ENCODE peak calls at places on chromosomes 2 and 18, in nine cellular contexts. J is BJ, K is endothelial cell, L is HCT116, U is MCF 10A, Y is DND-41, Z is heart left ventricle, V is neural progenitor cell, E is heart right ventricle. I is an unnamed sample.

GRCh38 chr2:149431337-149431736 is 101.0 kb downstream of the LYPD6 start:
- DNase-seq in J (peak), K (no peak), L (no peak), U (no peak), Y (no peak), Z (no peak), V (no peak), E (no peak), I (no peak)

GRCh38 chr2:232523682-232524597 is 2.0 kb upstream of the CHRND start:
- DNase-seq in J (no peak), K (peak), L (no peak), U (no peak), Y (no peak), Z (no peak), V (peak), E (no peak), I (peak)

GRCh38 chr2:118822572-118822971 is 24.9 kb downstream of the EN1 start:
- DNase-seq in J (no peak), K (no peak), L (no peak), U (no peak), Y (no peak), Z (no peak), V (no peak), E (no peak), I (no peak)

GRCh38 chr2:216651370-216651881 is 18.2 kb downstream of the IGFBP2 start:
- DNase-seq in J (no peak), K (no peak), L (no peak), U (peak), Y (no peak), Z (no peak), V (no peak), E (no peak), I (no peak)

GRCh38 chr2:15400240-15400826 is 160.8 kb downstream of the NBAS start:
- DNase-seq in J (no peak), K (no peak), L (no peak), U (no peak), Y (no peak), Z (no peak), V (no peak), E (no peak), I (no peak)

GRCh38 chr2:59996830-59997229 is 556.6 kb downstream of the BCL11A start:
- DNase-seq in J (no peak), K (no peak), L (no peak), U (no peak), Y (peak), Z (no peak), V (no peak), E (no peak), I (no peak)

GRCh38 chr2:232854082-232854481 is 16.0 kb upstream of the SNORC start:
- DNase-seq in J (peak), K (no peak), L (peak), U (peak), Y (no peak), Z (no peak), V (no peak), E (no peak), I (no peak)

GRCh38 chr2:207093234-207093633 is 72.5 kb downstream of the KLF7 start:
- DNase-seq in J (no peak), K (no peak), L (no peak), U (no peak), Y (no peak), Z (no peak), V (no peak), E (no peak), I (no peak)

GRCh38 chr2:20365249-20365817 is 14.7 kb upstream of the PUM2 start:
- DNase-seq in J (no peak), K (no peak), L (no peak), U (peak), Y (no peak), Z (no peak), V (no peak), E (no peak), I (no peak)

GRCh38 chr2:221640686-221641085 is 68.6 kb upstream of the EPHA4 start:
- DNase-seq in J (no peak), K (no peak), L (no peak), U (no peak), Y (no peak), Z (no peak), V (no peak), E (no peak), I (no peak)

GRCh38 chr2:99471635-99472326 is 18.0 kb downstream of the REV1 start:
- DNase-seq in J (no peak), K (no peak), L (no peak), U (peak), Y (no peak), Z (no peak), V (no peak), E (no peak), I (no peak)

GRCh38 chr18:56298935-56299334 is 339.5 kb downstream of the TXNL1 start:
- DNase-seq in J (no peak), K (no peak), L (no peak), U (peak), Y (no peak), Z (no peak), V (no peak), E (no peak), I (no peak)

GRCh38 chr2:56803596-56803995 is 619.8 kb downstream of the CCDC85A start:
- DNase-seq in J (no peak), K (no peak), L (no peak), U (no peak), Y (no peak), Z (no peak), V (no peak), E (no peak), I (no peak)
- TF ChIP-seq CTCF in J (no peak), K (no peak), L (no peak), U (no peak), Y (no peak), Z (no peak), V (no peak), E (no peak), I (no peak)

GRCh38 chr18:66553824-66554223 is 50.1 kb downstream of the CDH19 start:
- DNase-seq in J (no peak), K (no peak), L (no peak), U (peak), Y (no peak), Z (no peak), V (no peak), E (no peak), I (no peak)

DNA sequence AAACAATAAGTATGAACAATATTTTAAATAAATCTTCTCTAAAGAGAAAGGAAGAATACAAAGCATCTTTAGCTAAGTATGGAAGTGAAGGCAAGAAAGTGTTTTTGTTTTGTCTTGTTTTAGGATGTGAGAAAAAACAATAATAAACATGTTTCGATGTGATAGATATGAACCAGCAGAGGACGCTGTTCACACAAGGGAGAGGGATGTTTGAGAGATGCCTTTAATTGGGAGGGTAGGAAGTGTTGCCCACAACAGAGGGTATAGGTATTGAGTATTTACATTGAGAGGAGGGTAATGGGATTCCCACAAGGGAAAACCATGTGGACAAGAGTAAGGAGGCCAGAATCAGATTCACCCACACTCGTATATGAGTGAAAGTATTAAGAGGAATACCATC is 55.1 kb downstream of the CDH19 start:
- DNase-seq in J (no peak), K (no peak), L (no peak), U (no peak), Y (no peak), Z (no peak), V (peak), E (no peak), I (no peak)
- TF ChIP-seq CTCF in J (no peak), K (peak), L (no peak), U (no peak), Y (no peak), Z (no peak), V (peak), E (no peak), I (no peak)

DNA sequence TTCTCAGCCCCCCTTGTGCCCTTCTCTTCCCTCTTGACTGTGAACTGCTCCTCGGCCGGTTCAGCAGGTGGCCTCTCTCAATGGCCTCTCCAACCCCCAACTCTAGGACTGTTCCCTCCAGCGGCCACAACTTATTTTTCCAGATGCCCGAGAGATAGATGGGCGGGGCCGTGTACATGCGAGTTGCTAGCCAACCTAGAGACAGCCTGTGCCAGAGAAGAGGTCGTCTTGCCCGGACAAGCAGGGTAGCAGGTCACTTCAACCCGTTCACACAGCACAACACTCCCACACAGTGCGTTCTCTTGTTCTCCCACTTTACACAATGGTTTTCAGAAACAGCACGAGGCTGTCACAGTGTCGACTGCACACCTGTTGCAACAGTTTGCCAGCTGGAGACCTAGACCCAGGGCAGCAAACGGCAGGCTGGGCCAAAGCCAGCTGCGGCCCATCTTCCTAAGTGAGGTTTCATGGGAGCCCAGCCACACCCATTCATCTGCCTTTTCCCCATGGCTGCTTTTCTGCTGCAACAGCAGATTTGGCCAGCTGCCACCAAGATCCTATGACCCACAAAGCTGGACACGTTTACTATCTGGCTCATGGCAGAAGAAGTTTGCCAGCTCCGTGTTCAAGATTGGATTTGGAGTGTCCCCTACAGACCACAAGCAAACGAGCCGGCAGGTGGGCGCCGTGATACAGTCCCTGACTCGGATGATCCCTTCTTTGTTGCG is 7.3 kb upstream of the PRLH start:
- DNase-seq in J (peak), K (no peak), L (no peak), U (peak), Y (no peak), Z (no peak), V (no peak), E (peak), I (peak)
- TF ChIP-seq CTCF in J (peak), K (no peak), L (no peak), U (no peak), Y (no peak), Z (no peak), V (no peak), E (no peak), I (no peak)

DNA sequence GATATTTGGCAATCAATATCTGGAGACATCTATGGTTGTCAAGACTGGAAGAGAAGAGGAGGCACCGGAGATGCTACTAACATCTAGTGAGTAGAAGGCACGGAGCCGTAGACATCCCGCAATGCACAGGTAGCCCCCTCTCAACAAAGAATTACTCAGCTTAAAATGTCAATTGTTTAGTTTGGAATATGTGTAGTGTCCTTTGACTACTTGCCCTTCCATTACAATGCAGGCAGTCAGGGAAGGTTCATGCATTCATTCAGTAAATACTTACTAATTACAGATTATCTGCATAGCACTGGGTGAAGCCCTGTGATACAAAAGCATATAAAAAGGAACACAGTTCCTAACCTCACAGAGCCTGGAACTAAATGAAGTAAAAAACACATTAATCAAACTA is 294.0 kb downstream of the RIT2 start:
- DNase-seq in J (no peak), K (no peak), L (no peak), U (no peak), Y (no peak), Z (no peak), V (no peak), E (no peak), I (no peak)
- TF ChIP-seq CTCF in J (no peak), K (no peak), L (no peak), U (no peak), Y (no peak), Z (no peak), V (no peak), E (no peak), I (no peak)

GRCh38 chr2:204026294-204026693 is 89.7 kb downstream of the ICOS start:
- DNase-seq in J (no peak), K (no peak), L (no peak), U (no peak), Y (no peak), Z (no peak), V (no peak), E (no peak), I (no peak)

GRCh38 chr2:204024906-204025475 is 88.4 kb downstream of the ICOS start:
- DNase-seq in J (no peak), K (no peak), L (no peak), U (no peak), Y (no peak), Z (no peak), V (no peak), E (no peak), I (no peak)

GRCh38 chr2:204022550-204022949 is 86.0 kb downstream of the ICOS start:
- DNase-seq in J (no peak), K (no peak), L (no peak), U (no peak), Y (no peak), Z (no peak), V (no peak), E (no peak), I (no peak)

GRCh38 chr2:204023088-204023487 is 86.5 kb downstream of the ICOS start:
- DNase-seq in J (no peak), K (no peak), L (no peak), U (no peak), Y (no peak), Z (no peak), V (no peak), E (no peak), I (no peak)

DNA sequence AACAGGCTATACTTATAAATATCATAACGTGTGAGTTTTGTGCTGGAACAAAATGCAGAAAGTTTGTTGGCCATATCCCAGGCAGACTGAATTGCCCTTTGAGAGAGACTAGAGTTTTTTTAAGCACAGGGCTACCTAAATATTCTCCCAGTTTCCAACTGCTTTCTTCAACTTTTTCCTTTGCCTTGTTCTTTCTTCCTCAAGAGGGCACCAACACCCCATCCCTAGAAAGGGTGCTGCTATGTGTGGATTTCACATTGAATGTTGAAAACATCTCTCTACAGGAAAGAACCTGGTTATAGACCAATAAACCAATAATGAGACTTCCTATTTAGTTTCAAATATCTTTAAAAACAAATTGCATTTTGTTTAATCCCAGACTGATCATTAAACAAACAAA is 87.9 kb downstream of the ICOS start:
- DNase-seq in J (no peak), K (peak), L (peak), U (peak), Y (peak), Z (no peak), V (peak), E (no peak), I (no peak)
- TF ChIP-seq CTCF in J (peak), K (peak), L (peak), U (peak), Y (peak), Z (peak), V (peak), E (no peak), I (peak)

GRCh38 chr2:159774370-159774990 is 23.5 kb downstream of the CD302 start:
- DNase-seq in J (no peak), K (no peak), L (no peak), U (no peak), Y (no peak), Z (no peak), V (no peak), E (no peak), I (no peak)

GRCh38 chr2:159773426-159773825 is 24.6 kb downstream of the CD302 start:
- DNase-seq in J (no peak), K (no peak), L (no peak), U (no peak), Y (no peak), Z (no peak), V (no peak), E (no peak), I (no peak)

GRCh38 chr2:159773876-159774275 is 24.1 kb downstream of the CD302 start:
- DNase-seq in J (no peak), K (no peak), L (no peak), U (no peak), Y (no peak), Z (no peak), V (no peak), E (no peak), I (no peak)

GRCh38 chr2:159775006-159775405 is 23.0 kb downstream of the CD302 start:
- DNase-seq in J (no peak), K (no peak), L (no peak), U (no peak), Y (no peak), Z (no peak), V (no peak), E (no peak), I (no peak)

DNA sequence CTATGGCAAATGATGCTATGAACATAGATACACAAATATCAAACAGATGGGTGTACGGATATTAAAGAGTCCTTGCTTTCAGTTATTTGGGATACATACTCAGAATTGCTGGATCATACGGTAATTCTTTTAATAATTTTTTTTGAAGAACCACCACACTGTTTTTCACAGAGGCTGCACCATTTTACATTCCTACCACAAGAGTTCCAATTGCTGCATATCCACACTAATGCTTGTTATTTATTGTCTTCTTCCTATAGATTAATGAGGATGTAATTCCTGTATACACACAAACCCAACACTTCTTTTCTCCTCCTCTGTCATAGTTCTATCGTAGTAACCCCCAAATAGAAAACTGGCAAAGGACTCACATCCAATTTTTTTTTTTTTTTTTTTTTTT is 21.7 kb downstream of the CD302 start:
- DNase-seq in J (no peak), K (no peak), L (no peak), U (no peak), Y (no peak), Z (no peak), V (no peak), E (no peak), I (no peak)
- TF ChIP-seq CTCF in J (peak), K (peak), L (no peak), U (no peak), Y (no peak), Z (no peak), V (no peak), E (no peak), I (no peak)

DNA sequence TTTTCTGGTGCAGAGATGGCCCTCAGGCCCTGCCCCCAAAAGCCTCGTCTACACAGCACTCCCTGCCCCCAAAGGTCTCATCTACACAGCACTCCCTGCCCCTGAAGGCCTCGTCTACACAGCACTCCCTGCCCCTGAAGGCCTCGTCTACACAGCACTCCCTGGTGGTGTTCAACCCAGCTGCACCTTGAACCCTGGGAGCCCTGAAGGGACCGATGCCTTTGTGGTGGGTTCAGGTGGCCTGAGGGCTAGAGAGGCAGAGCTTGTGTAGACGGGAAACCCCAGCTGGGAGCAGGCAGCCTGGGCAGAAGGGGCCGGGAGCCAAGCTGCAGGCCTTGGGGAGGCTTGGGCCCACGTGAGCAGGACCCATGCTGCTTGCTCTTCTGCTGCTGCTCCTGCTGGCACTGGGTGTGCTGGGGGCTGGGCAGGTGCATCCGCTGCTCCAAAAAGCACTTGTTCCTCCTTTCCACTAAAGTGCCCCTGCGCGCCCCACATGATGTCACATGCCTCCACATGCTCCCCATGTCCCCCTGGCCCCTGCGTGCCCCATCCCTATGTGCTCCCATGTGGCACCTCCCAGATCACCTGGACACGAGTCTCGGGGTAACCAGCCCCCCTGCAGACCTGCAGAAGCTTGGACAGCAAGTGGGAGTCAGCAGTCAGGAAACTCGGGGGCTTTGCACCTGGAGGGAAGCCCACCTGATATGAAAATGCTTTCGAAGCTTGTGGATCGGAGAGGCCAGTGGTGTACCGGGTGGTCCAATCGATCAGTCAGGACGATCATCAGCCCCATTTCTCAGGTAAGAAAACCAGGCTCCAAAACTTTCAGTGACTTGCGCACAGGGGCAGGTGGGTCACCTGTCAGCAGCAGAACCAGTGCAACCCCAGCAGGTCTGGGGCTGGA is 94.9 kb upstream of the CTDP1 start:
- DNase-seq in J (no peak), K (no peak), L (no peak), U (no peak), Y (no peak), Z (peak), V (no peak), E (no peak), I (no peak)
- TF ChIP-seq CTCF in J (no peak), K (no peak), L (no peak), U (no peak), Y (no peak), Z (no peak), V (no peak), E (no peak), I (no peak)

DNA sequence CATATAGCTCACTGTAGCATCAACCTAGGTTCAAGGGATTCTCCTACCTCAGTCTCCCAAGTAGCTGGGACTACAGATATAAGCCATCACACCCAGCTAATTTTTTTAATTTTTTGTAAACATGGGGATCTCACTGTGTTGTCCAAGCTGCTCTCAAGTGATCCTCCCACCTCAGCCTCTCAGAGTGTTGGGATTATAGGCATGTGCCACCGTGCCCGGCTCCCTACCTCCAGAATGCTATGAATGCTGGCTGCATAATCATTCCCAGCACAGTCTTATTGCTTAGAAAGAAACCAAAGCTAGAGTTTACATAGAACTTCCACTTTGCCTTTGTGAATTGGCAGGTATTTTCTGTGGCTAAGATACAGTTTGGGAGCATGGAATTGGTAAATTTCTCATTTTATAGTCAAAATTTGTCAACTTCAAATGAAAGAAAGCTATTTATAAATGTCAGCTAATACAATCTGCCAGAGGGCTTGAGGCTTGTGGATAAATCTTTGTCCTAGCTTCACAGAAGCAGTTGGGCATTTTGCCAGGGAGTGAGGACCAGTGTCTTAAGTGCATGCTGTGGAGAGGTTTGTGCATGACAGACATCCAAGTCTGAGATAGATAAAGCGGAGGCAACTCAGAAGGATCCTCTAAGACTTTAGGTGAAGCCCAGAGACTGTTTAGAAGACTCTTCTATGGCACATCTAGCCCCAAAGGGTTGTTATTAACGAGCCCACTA is 175.4 kb downstream of the ANTXR1 start:
- DNase-seq in J (no peak), K (no peak), L (no peak), U (no peak), Y (no peak), Z (no peak), V (no peak), E (no peak), I (no peak)
- TF ChIP-seq CTCF in J (no peak), K (no peak), L (no peak), U (no peak), Y (no peak), Z (no peak), V (no peak), E (no peak), I (no peak)